ENCODE peak calls at places on chromosomes 11 and 22, in four cellular contexts. T, J, L and X are unnamed samples.

GRCh38 chr22:37519268-37520195 is at the start of gene CARD10:
- DNase-seq in T (no peak), J (no peak), L (peak), X (no peak)

GRCh38 chr11:69361466-69361865 is 67.5 kb downstream of the MYEOV start:
- DNase-seq in T (no peak), J (no peak), L (no peak), X (no peak)

GRCh38 chr11:125931116-125931515 is 14.7 kb upstream of the VSIG10L2 start:
- DNase-seq in T (no peak), J (no peak), L (no peak), X (no peak)

GRCh38 chr22:19125011-19125410 is 2.8 kb upstream of the DGCR2 start:
- DNase-seq in T (no peak), J (no peak), L (no peak), X (no peak)

GRCh38 chr11:122139595-122139866 is 23.5 kb upstream of the BLID start:
- DNase-seq in T (no peak), J (no peak), L (no peak), X (no peak)

GRCh38 chr11:73047773-73048371 is 94.2 kb downstream of the FCHSD2 start:
- DNase-seq in T (no peak), J (no peak), L (no peak), X (no peak)

GRCh38 chr11:78564889-78565467 is 9.7 kb downstream of the NARS2 start:
- DNase-seq in T (no peak), J (no peak), L (no peak), X (no peak)

GRCh38 chr22:24413271-24413670 is 14.1 kb upstream of the ADORA2A start:
- DNase-seq in T (no peak), J (no peak), L (no peak), X (no peak)

GRCh38 chr11:18493310-18493709 is 33.4 kb downstream of the TSG101 start:
- DNase-seq in T (no peak), J (no peak), L (no peak), X (no peak)
- TF ChIP-seq CTCF in T (no peak), J (no peak), L (no peak), X (no peak)

DNA sequence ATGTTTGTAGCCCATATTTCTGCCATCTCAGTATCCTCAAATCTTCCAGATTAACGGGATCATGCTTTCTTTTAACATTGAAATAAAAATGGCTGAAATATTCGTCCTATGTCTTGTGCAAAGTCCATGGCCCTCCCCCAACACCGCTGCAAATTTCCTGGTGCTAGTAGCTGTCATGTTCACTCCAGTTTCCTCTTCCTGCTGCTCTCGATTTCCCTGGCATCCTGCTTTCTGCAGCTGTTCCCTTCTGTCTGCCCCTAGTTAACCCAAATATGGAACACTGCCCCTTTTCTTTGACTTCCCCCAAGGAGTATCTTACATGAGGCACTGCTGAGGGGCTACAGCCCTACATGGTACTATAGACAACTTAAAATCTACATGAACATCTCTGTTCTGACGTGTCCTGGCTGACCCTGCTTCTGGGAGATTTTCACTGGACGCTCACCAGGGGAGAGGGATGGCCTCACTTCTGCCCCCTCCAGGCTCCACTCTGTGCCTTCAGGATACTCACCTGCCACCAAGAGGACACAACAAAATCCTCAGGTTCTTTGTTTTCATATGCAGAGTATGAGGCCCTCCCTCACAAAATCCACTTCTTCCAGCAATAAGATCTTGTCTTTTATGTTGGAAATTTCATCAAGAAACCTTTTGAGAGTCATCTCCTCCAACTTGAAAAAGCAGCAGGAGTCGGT is 29.4 kb upstream of the SCUBE2 start:
- DNase-seq in T (no peak), J (no peak), L (peak), X (no peak)
- TF ChIP-seq CTCF in T (no peak), J (peak), L (peak), X (peak)

GRCh38 chr22:33465554-33465953 is 407.4 kb upstream of the SYN3 start:
- DNase-seq in T (no peak), J (no peak), L (no peak), X (no peak)

GRCh38 chr22:33464698-33465097 is 406.5 kb upstream of the SYN3 start:
- DNase-seq in T (no peak), J (no peak), L (no peak), X (no peak)

GRCh38 chr22:33467718-33468117 is 409.5 kb upstream of the SYN3 start:
- DNase-seq in T (no peak), J (peak), L (no peak), X (no peak)

GRCh38 chr22:33467067-33467466 is 408.9 kb upstream of the SYN3 start:
- DNase-seq in T (no peak), J (no peak), L (no peak), X (no peak)

GRCh38 chr22:33461698-33462434 is 403.7 kb upstream of the SYN3 start:
- DNase-seq in T (no peak), J (no peak), L (no peak), X (no peak)
- TF ChIP-seq CTCF in T (no peak), J (no peak), L (no peak), X (no peak)

GRCh38 chr11:120335596-120335927 is 651 bp upstream of the ARHGEF12 start:
- DNase-seq in T (no peak), J (no peak), L (peak), X (no peak)
- TF ChIP-seq CTCF in T (no peak), J (no peak), L (no peak), X (no peak)

GRCh38 chr11:17036666-17037658 is 22.7 kb upstream of the PLEKHA7 start:
- DNase-seq in T (no peak), J (no peak), L (no peak), X (no peak)
- TF ChIP-seq CTCF in T (no peak), J (no peak), L (no peak), X (no peak)

GRCh38 chr11:2074266-2074825 is 64.8 kb downstream of the IGF2 start:
- DNase-seq in T (no peak), J (no peak), L (no peak), X (no peak)
- TF ChIP-seq CTCF in T (no peak), J (peak), L (peak), X (no peak)

DNA sequence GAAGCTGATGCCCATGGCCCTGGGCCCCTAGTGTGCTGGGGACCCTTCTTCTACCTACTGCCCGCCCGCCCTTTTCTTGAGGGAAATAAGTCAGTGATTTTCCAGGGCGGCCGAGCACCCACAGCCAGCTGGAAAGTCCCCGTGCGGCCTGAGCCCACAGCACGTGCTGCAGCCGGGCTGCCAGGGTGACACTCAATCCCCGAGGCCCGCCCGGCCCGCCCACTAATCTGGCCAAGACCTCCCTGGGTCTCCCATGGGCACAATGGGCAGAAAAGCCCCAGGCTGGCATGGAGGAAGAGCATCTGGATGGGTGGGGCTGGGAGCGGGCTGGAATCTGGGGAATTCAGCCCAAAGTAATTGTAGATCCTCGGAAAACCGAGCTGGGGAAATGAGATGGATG is 24.8 kb downstream of the WNT7B start:
- DNase-seq in T (no peak), J (no peak), L (no peak), X (no peak)
- TF ChIP-seq CTCF in T (no peak), J (no peak), L (no peak), X (no peak)